ENCODE peak calls at places on chromosome 10, in eight cellular contexts. G, X, H, D, Z, L, K and P are unnamed samples.

GRCh38 chr10:44437837-44438752 is 53.2 kb upstream of the CXCL12 start:
- DNase-seq in K (no peak), Z (no peak), H (no peak), X (peak; percentile 3), D (no peak), G (no peak), L (no peak), P (no peak)

GRCh38 chr10:70619271-70620019 is 16.9 kb upstream of the PRF1 start:
- DNase-seq in L (peak; percentile 13), D (no peak), H (no peak), Z (no peak), G (peak; percentile 57), K (no peak), X (peak; percentile 50), P (no peak)

GRCh38 chr10:133059093-133059470 is 28.6 kb upstream of the ADGRA1 start:
- DNase-seq in Z (no peak), L (no peak), H (no peak), X (no peak), G (no peak), D (no peak), K (no peak), P (no peak)

GRCh38 chr10:77386365-77386764 is 251.2 kb downstream of the KCNMA1 start:
- DNase-seq in K (no peak), Z (no peak), G (no peak), X (no peak), D (no peak), L (no peak), H (no peak), P (no peak)

GRCh38 chr10:93261089-93261488 is 187.4 kb downstream of the CYP26A1 start:
- DNase-seq in Z (no peak), X (no peak), H (no peak), L (no peak), G (no peak), K (no peak), D (no peak), P (no peak)

GRCh38 chr10:104479906-104480579 is 126.4 kb downstream of the CFAP58 start:
- DNase-seq in Z (no peak), D (no peak), X (no peak), L (no peak), G (no peak), K (no peak), H (no peak), P (no peak)

GRCh38 chr10:28365840-28366239 is 63.0 kb upstream of the MPP7 start:
- DNase-seq in G (no peak), D (no peak), L (no peak), X (no peak), Z (no peak), K (no peak), H (no peak), P (no peak)

GRCh38 chr10:50576245-50576815 is 47.4 kb downstream of the SGMS1 start:
- DNase-seq in K (no peak), Z (no peak), D (no peak), X (peak; percentile 40), L (no peak), H (no peak), G (peak; percentile 52), P (no peak)

GRCh38 chr10:3339531-3339950 is 167.0 kb upstream of the PITRM1 start:
- DNase-seq in X (no peak), H (no peak), G (peak; percentile 33), D (no peak), K (no peak), Z (no peak), L (no peak), P (peak; percentile 54)

GRCh38 chr10:121658111-121658510 is 59.9 kb upstream of the FGFR2 start:
- DNase-seq in G (no peak), D (no peak), K (no peak), L (no peak), X (no peak), H (no peak), Z (no peak), P (no peak)

GRCh38 chr10:116146374-116146773 is 126.6 kb downstream of the GFRA1 start:
- DNase-seq in Z (no peak), G (peak; percentile 55), D (no peak), K (no peak), H (no peak), X (peak; percentile 3), L (no peak), P (no peak)

GRCh38 chr10:79434816-79435215 is 10.6 kb downstream of the ZCCHC24 start:
- DNase-seq in L (no peak), H (no peak), Z (no peak), K (no peak), D (no peak), G (peak; percentile 67), X (peak; percentile 89), P (peak; percentile 32)

GRCh38 chr10:68110027-68110426 is 739 bp downstream of the MYPN start:
- DNase-seq in L (no peak), D (no peak), G (no peak), K (no peak), X (peak; percentile 86), H (peak; percentile 56), Z (no peak), P (no peak)

GRCh38 chr10:95273393-95274312 is 17.1 kb downstream of the PDLIM1 start:
- DNase-seq in H (peak; percentile 82), X (peak; percentile 83), G (peak; percentile 84), D (no peak), K (no peak), L (no peak), Z (no peak), P (no peak)

GRCh38 chr10:133530506-133530905 is 3.3 kb downstream of the CYP2E1 start:
- DNase-seq in X (no peak), D (no peak), G (no peak), H (no peak), K (no peak), Z (no peak), L (no peak), P (no peak)

GRCh38 chr10:77542860-77543259 is 94.7 kb downstream of the KCNMA1 start:
- DNase-seq in H (no peak), D (no peak), Z (no peak), K (no peak), L (no peak), G (no peak), X (no peak), P (no peak)

GRCh38 chr10:117865945-117866344 is 180.8 kb downstream of the RAB11FIP2 start:
- DNase-seq in Z (no peak), L (no peak), D (no peak), H (no peak), K (no peak), X (no peak), G (no peak), P (no peak)